ENCODE peak calls at places on chromosomes 16 and 17, in five cellular contexts. V is NCI-H460; J is SK-MEL-5; T is activated CD4-positive, alpha-beta T cell treated with anti-CD3 and anti-CD28 coated beads, Interleukin-2, amount 50 U/mL, for 48 hours; I is caudate nucleus. N is an unnamed sample.

GRCh38 chr17:7932483-7932891 is 481 bp downstream of the CNTROB start:
- DNase-seq in V (no peak), J (peak), T (peak), I (no peak), N (no peak)

GRCh38 chr17:2723505-2723996 is 12.0 kb upstream of the CLUH start:
- DNase-seq in V (no peak), J (no peak), T (no peak), I (no peak), N (no peak)

GRCh38 chr16:64841482-64841881 is 280.4 kb downstream of the CDH11 start:
- DNase-seq in V (no peak), J (no peak), T (no peak), I (no peak), N (no peak)

GRCh38 chr16:81784042-81784785 is 5.1 kb downstream of the PLCG2 start:
- DNase-seq in V (no peak), J (no peak), T (no peak), I (no peak), N (no peak)

GRCh38 chr17:5419959-5420653 is at the start of gene RPAIN:
- DNase-seq in V (peak), J (peak), T (peak), I (peak), N (peak)

GRCh38 chr16:88700636-88701482 is 5.3 kb downstream of the RNF166 start:
- DNase-seq in V (no peak), J (no peak), T (peak), I (no peak), N (peak)

GRCh38 chr16:71344315-71344905 is 14.1 kb upstream of the CALB2 start:
- DNase-seq in V (no peak), J (no peak), T (no peak), I (no peak), N (no peak)

GRCh38 chr17:71409712-71410111 is 711.1 kb upstream of the SOX9 start:
- DNase-seq in V (no peak), J (no peak), T (no peak), I (no peak), N (no peak)

GRCh38 chr16:25063102-25063501 is 47.9 kb upstream of the ARHGAP17 start:
- DNase-seq in V (no peak), J (no peak), T (peak), I (no peak), N (no peak)

GRCh38 chr16:84294196-84295142 is at the start of gene WFDC1:
- DNase-seq in V (no peak), J (peak), T (no peak), I (no peak), N (peak)

GRCh38 chr17:39224778-39225307 is 902 bp downstream of the STAC2 start:
- DNase-seq in V (no peak), J (no peak), T (no peak), I (no peak), N (no peak)

GRCh38 chr17:48056246-48056745 is 8.1 kb downstream of the NFE2L1 start:
- DNase-seq in V (no peak), J (no peak), T (no peak), I (no peak), N (no peak)

GRCh38 chr16:80583466-80583865 is 42.7 kb downstream of the DYNLRB2 start:
- DNase-seq in V (no peak), J (no peak), T (peak), I (no peak), N (no peak)

GRCh38 chr17:79504181-79504605 is 106.7 kb downstream of the RBFOX3 start:
- DNase-seq in V (no peak), J (peak), T (no peak), I (no peak), N (no peak)

GRCh38 chr16:66578596-66579531 is at the start of gene CMTM2:
- DNase-seq in V (no peak), J (no peak), T (no peak), I (no peak), N (no peak)

GRCh38 chr17:64994781-64995538 is 61.6 kb downstream of the GNA13 start:
- DNase-seq in V (no peak), J (no peak), T (no peak), I (no peak), N (no peak)

GRCh38 chr17:82440991-82441627 is 9.4 kb downstream of the CYBC1 start:
- DNase-seq in V (no peak), J (no peak), T (no peak), I (no peak), N (no peak)

GRCh38 chr16:14628806-14629611 is 1.1 kb downstream of the PARN start:
- DNase-seq in V (no peak), J (peak), T (no peak), I (no peak), N (no peak)

GRCh38 chr16:49281843-49282642 is 405 bp upstream of the CBLN1 start:
- DNase-seq in V (peak), J (peak), T (peak), I (peak), N (peak)

GRCh38 chr16:60419859-60420258 is 1616.4 kb downstream of the CDH8 start:
- DNase-seq in V (no peak), J (no peak), T (no peak), I (no peak), N (no peak)

GRCh38 chr17:34617398-34617797 is 38.0 kb downstream of the TMEM132E start:
- DNase-seq in V (no peak), J (no peak), T (no peak), I (no peak), N (no peak)

GRCh38 chr17:50056961-50057330 is 1.0 kb downstream of the ITGA3 start:
- DNase-seq in V (no peak), J (no peak), T (no peak), I (no peak), N (no peak)

GRCh38 chr16:84464116-84464515 is 40.3 kb downstream of the MEAK7 start:
- DNase-seq in V (no peak), J (no peak), T (no peak), I (no peak), N (no peak)

GRCh38 chr17:56867948-56868376 is 34.0 kb downstream of the DGKE start:
- DNase-seq in V (no peak), J (no peak), T (no peak), I (no peak), N (no peak)

GRCh38 chr17:69874220-69874670 is 200.8 kb upstream of the KCNJ16 start:
- DNase-seq in V (no peak), J (peak), T (no peak), I (no peak), N (no peak)

GRCh38 chr17:2592974-2593845 is at the start of gene PAFAH1B1:
- DNase-seq in V (peak), J (peak), T (peak), I (peak), N (peak)

GRCh38 chr16:64784635-64785034 is 337.2 kb downstream of the CDH11 start:
- DNase-seq in V (no peak), J (no peak), T (no peak), I (no peak), N (no peak)

GRCh38 chr17:63406689-63407330 is 39.3 kb downstream of the CYB561 start:
- DNase-seq in V (peak), J (peak), T (peak), I (no peak), N (no peak)

GRCh38 chr16:7765079-7765550 is 432.5 kb downstream of the RBFOX1 start:
- DNase-seq in V (no peak), J (no peak), T (no peak), I (no peak), N (no peak)

GRCh38 chr17:77606146-77606864 is 352.2 kb upstream of the TNRC6C start:
- DNase-seq in V (no peak), J (no peak), T (no peak), I (no peak), N (no peak)

GRCh38 chr16:82470506-82471196 is 156.1 kb upstream of the CDH13 start:
- DNase-seq in V (peak), J (no peak), T (no peak), I (no peak), N (no peak)

GRCh38 chr17:19362293-19363113 is at the start of gene B9D1:
- DNase-seq in V (peak), J (peak), T (peak), I (peak), N (peak)